ENCODE peak calls at places on chromosomes 5 and 9, in six cellular contexts. T, H, M, W, O and Q are unnamed samples.

GRCh38 chr9:133881671-133882381 is 110.3 kb downstream of the VAV2 start:
- DNase-seq in M (no peak), W (no peak), H (no peak), T (no peak), O (no peak), Q (no peak)

GRCh38 chr5:75601996-75602395 is 9.3 kb upstream of the ANKDD1B start:
- DNase-seq in W (no peak), T (peak; percentile 97), H (peak; percentile 44), O (no peak), M (no peak), Q (peak; percentile 93)

GRCh38 chr9:75089369-75089766 is 1.1 kb downstream of the OSTF1 start:
- DNase-seq in O (no peak), M (no peak), W (no peak), T (no peak), H (no peak), Q (peak; percentile 14)

GRCh38 chr5:122805481-122805880 is 30.6 kb downstream of the SNX2 start:
- DNase-seq in M (no peak), T (peak; percentile 52), O (no peak), W (no peak), H (no peak), Q (peak; percentile 43)

GRCh38 chr5:36251218-36251617 is 9.5 kb upstream of the NADK2 start:
- DNase-seq in T (no peak), M (no peak), W (no peak), O (no peak), H (no peak), Q (no peak)

GRCh38 chr5:103433216-103433615 is 129.4 kb downstream of the NUDT12 start:
- DNase-seq in O (no peak), T (peak; percentile 64), H (no peak), M (no peak), W (no peak), Q (no peak)

GRCh38 chr5:72208324-72208723 is 101.0 kb downstream of the MAP1B start:
- DNase-seq in H (no peak), M (no peak), O (no peak), W (no peak), T (no peak), Q (no peak)

GRCh38 chr5:37715361-37715760 is 124.5 kb downstream of the GDNF start:
- DNase-seq in W (no peak), O (no peak), T (peak; percentile 49), H (no peak), M (no peak), Q (no peak)

GRCh38 chr9:36154213-36154952 is 14.8 kb upstream of the CCIN start:
- DNase-seq in T (peak; percentile 71), H (peak; percentile 40), M (no peak), W (no peak), O (no peak), Q (peak; percentile 96)

GRCh38 chr9:133981958-133982681 is 10.0 kb downstream of the VAV2 start:
- DNase-seq in O (no peak), W (no peak), M (no peak), H (peak; percentile 18), T (no peak), Q (no peak)

GRCh38 chr5:150235548-150235895 is 45.7 kb downstream of the SLC6A7 start:
- DNase-seq in H (no peak), T (no peak), M (no peak), O (no peak), W (no peak), Q (no peak)

GRCh38 chr5:154440540-154440939 is 5.3 kb upstream of the SAP30L start:
- DNase-seq in O (no peak), M (no peak), T (no peak), W (no peak), H (no peak), Q (no peak)

GRCh38 chr9:130327781-130328348 is 62.3 kb downstream of the HMCN2 start:
- DNase-seq in M (no peak), W (no peak), T (peak; percentile 47), H (no peak), O (no peak), Q (peak; percentile 64)

GRCh38 chr9:133103183-133103986 is 17.7 kb downstream of the RALGDS start:
- DNase-seq in T (peak; percentile 19), O (peak; percentile 62), W (no peak), H (no peak), M (peak; percentile 59), Q (peak; percentile 57)

GRCh38 chr9:32698706-32699277 is 63.3 kb upstream of the TAF1L start:
- DNase-seq in M (no peak), T (no peak), W (no peak), O (no peak), H (peak; percentile 13), Q (no peak)

GRCh38 chr5:164487939-164488338 is 982.5 kb downstream of the MAT2B start:
- DNase-seq in W (no peak), H (no peak), T (peak; percentile 20), M (no peak), O (no peak), Q (no peak)

GRCh38 chr5:80213467-80213866 is 42.4 kb downstream of the SERINC5 start:
- DNase-seq in M (no peak), O (no peak), W (no peak), T (no peak), H (no peak), Q (no peak)

GRCh38 chr9:138040446-138041430 is 163.2 kb downstream of the CACNA1B start:
- DNase-seq in H (no peak), O (no peak), T (no peak), W (no peak), M (no peak), Q (no peak)

GRCh38 chr5:143040622-143041021 is 270.4 kb downstream of the ARHGAP26 start:
- DNase-seq in W (no peak), O (no peak), H (no peak), M (no peak), T (no peak), Q (no peak)

GRCh38 chr5:138138949-138139775 is at the start of gene NME5:
- DNase-seq in O (peak; percentile 38), W (peak; percentile 43), M (peak; percentile 82), H (peak; percentile 88), T (peak; percentile 40), Q (peak; percentile 63)

GRCh38 chr9:77806697-77807096 is 158.6 kb upstream of the GNA14 start:
- DNase-seq in H (no peak), O (no peak), W (no peak), M (no peak), T (no peak), Q (no peak)

GRCh38 chr9:111186021-111186420 is 144.0 kb downstream of the OR2K2 start:
- DNase-seq in M (no peak), H (no peak), O (no peak), T (no peak), W (no peak), Q (no peak)

GRCh38 chr9:123724211-123724831 is 205.6 kb downstream of the DENND1A start:
- DNase-seq in W (no peak), O (no peak), H (peak; percentile 49), M (no peak), T (peak; percentile 57), Q (peak; percentile 35)

GRCh38 chr9:110641350-110641749 is 27.2 kb upstream of the MUSK start:
- DNase-seq in O (no peak), T (no peak), M (no peak), H (no peak), W (no peak), Q (no peak)

GRCh38 chr5:114363837-114364236 is 2.0 kb downstream of the KCNN2 start:
- DNase-seq in T (no peak), W (no peak), H (peak; percentile 57), O (peak; percentile 8), M (peak; percentile 25), Q (no peak)

GRCh38 chr5:160787247-160787646 is 64.8 kb downstream of the ATP10B start:
- DNase-seq in M (peak; percentile 61), H (peak; percentile 69), T (no peak), W (peak; percentile 15), O (no peak), Q (no peak)

GRCh38 chr9:121344062-121344696 is 25.9 kb downstream of the STOM start:
- DNase-seq in T (no peak), W (no peak), M (no peak), H (no peak), O (no peak), Q (peak; percentile 26)

GRCh38 chr9:92180669-92181181 is 65.5 kb upstream of the SPTLC1 start:
- DNase-seq in T (peak; percentile 91), H (peak; percentile 82), M (no peak), O (no peak), W (no peak), Q (peak; percentile 96)

GRCh38 chr9:76586555-76587314 is 127.8 kb downstream of the GCNT1 start:
- DNase-seq in T (no peak), O (no peak), M (no peak), W (no peak), H (no peak), Q (no peak)

GRCh38 chr5:75460947-75461346 is 50.5 kb downstream of the CERT1 start:
- DNase-seq in O (no peak), H (no peak), T (no peak), W (no peak), M (no peak), Q (no peak)

GRCh38 chr5:14913141-14913540 is 41.6 kb upstream of the ANKH start:
- DNase-seq in O (no peak), T (no peak), H (no peak), W (no peak), M (no peak), Q (no peak)

GRCh38 chr9:137784046-137784445 is 93.5 kb upstream of the CACNA1B start:
- DNase-seq in O (no peak), H (peak; percentile 12), T (no peak), W (no peak), M (no peak), Q (no peak)

GRCh38 chr9:113221800-113222481 is 597 bp downstream of the SLC31A1 start:
- DNase-seq in O (peak; percentile 1), T (no peak), W (no peak), M (no peak), H (peak; percentile 5), Q (peak; percentile 15)
- H3K23ac ChIP-seq in O (peak overlapping the region; percentile 28), T (peak overlapping the region; percentile 98), W (no peak overlapping the region), M (no peak overlapping the region), H (no peak overlapping the region), Q (no peak overlapping the region)

GRCh38 chr5:43006411-43007202 is 33.5 kb downstream of the ANXA2R start:
- DNase-seq in O (no peak), M (no peak), W (no peak), T (peak; percentile 31), H (no peak), Q (no peak)
- H4K8ac ChIP-seq in O (no peak overlapping the region), M (no peak overlapping the region), W (no peak overlapping the region), T (peak overlapping the region; percentile 100), H (no peak overlapping the region), Q (peak overlapping the region; percentile 93)

GRCh38 chr5:170469414-170469813 is 34.4 kb upstream of the KCNIP1 start:
- DNase-seq in W (no peak), H (no peak), T (no peak), O (no peak), M (peak; percentile 15), Q (no peak)
- H3K23ac ChIP-seq in W (no peak overlapping the region), H (no peak overlapping the region), T (no peak overlapping the region), O (no peak overlapping the region), M (no peak overlapping the region), Q (no peak overlapping the region)

DNA sequence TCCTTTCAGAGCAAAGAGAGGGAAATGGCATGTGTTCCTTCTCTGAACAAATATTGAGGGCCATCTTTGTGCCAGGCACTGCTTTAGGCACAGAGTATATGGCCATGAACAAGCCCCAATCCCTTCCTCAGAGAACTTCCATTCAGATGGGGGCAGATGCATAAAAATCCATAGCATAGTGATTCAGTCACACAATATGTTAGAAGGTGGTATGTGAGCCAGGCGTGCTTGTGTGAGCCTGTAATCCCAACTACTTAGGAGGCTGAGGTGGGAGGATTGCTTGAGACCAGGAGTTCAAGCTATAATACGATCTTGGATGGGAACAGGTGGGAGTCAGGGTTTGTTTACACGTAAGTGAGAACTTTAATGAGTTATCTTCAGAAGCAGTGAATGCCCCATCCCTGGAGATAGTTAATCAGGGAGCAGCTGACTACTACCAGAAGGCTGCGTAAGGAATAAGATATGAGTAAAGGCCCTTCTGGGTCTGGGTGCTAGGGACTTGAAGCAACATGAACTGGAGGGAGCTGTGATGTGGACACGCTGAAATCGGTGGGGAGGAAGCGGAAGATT is 27.1 kb downstream of the NANS start:
- DNase-seq in W (no peak), T (no peak), H (no peak), M (no peak), O (no peak), Q (no peak)
- H4K8ac ChIP-seq in W (no peak overlapping the region), T (no peak overlapping the region), H (no peak overlapping the region), M (no peak overlapping the region), O (no peak overlapping the region), Q (no peak overlapping the region)